ENCODE peak calls at places on chromosomes 5 and 9, in four cellular contexts. R is AG04450, C is colonic mucosa, F is posterior cingulate gyrus. I is an unnamed sample.

GRCh38 chr5:154860123-154860522 is 1.7 kb downstream of the CNOT8 start:
- DNase-seq in C (peak), F (no peak), R (no peak), I (peak)

GRCh38 chr5:138460032-138460693 is 5.1 kb upstream of the EGR1 start:
- DNase-seq in F (peak), C (no peak), R (no peak), I (no peak)

GRCh38 chr5:111929892-111930291 is 172.9 kb upstream of the NREP start:
- DNase-seq in F (no peak), C (no peak), R (peak), I (no peak)

GRCh38 chr5:9316041-9316440 is 229.8 kb downstream of the SEMA5A start:
- DNase-seq in R (no peak), C (no peak), F (no peak), I (no peak)

GRCh38 chr5:148808864-148809642 is 17.4 kb upstream of the ADRB2 start:
- DNase-seq in R (no peak), F (no peak), C (no peak), I (no peak)

GRCh38 chr5:168881427-168882149 is 302.4 kb upstream of the PANK3 start:
- DNase-seq in C (no peak), R (no peak), F (no peak), I (no peak)

GRCh38 chr5:18764161-18764560 is 1129.9 kb downstream of the TAF11L14 start:
- DNase-seq in C (no peak), F (no peak), R (no peak), I (no peak)

GRCh38 chr5:56350595-56351170 is 117.6 kb upstream of the ANKRD55 start:
- DNase-seq in R (peak), F (no peak), C (peak), I (peak)

GRCh38 chr5:15993934-15994333 is 185.7 kb downstream of the MARCHF11 start:
- DNase-seq in R (no peak), C (no peak), F (no peak), I (no peak)

GRCh38 chr5:174872271-174872670 is 147.9 kb downstream of the MSX2 start:
- DNase-seq in F (no peak), C (no peak), R (no peak), I (no peak)

GRCh38 chr9:95506438-95506691 is 10.4 kb downstream of the PTCH1 start:
- DNase-seq in R (no peak), F (peak), C (peak), I (no peak)

GRCh38 chr5:135186662-135187522 is 152.9 kb upstream of the PITX1 start:
- DNase-seq in F (no peak), R (no peak), C (no peak), I (no peak)

GRCh38 chr9:13570521-13570974 is 291.1 kb upstream of the MPDZ start:
- DNase-seq in R (no peak), C (no peak), F (no peak), I (no peak)

GRCh38 chr5:179361204-179361603 is 15.9 kb upstream of the ADAMTS2 start:
- DNase-seq in C (no peak), R (no peak), F (no peak), I (no peak)

GRCh38 chr5:13477118-13477737 is 467.3 kb downstream of the DNAH5 start:
- DNase-seq in F (no peak), C (no peak), R (peak), I (no peak)

GRCh38 chr9:85258823-85259370 is 482.9 kb downstream of the AGTPBP1 start:
- DNase-seq in F (peak), C (peak), R (no peak), I (no peak)

GRCh38 chr9:125851971-125852370 is 104.8 kb downstream of the PBX3 start:
- DNase-seq in R (no peak), F (no peak), C (no peak), I (no peak)

I was measured in ovary.